ENCODE peak calls at places on chromosomes 12 and 14, in ten cellular contexts. I, Y, L, T, K, U, E, A, J and D are unnamed samples.

GRCh38 chr12:43306066-43306465 is 245.9 kb downstream of the ADAMTS20 start:
- DNase-seq in E (peak; percentile 93), T (peak; percentile 99), U (peak; percentile 98), K (peak; percentile 99), L (no peak), J (no peak), I (no peak), Y (no peak), A (no peak), D (no peak)

GRCh38 chr12:108833355-108833733 is 24.0 kb downstream of the SSH1 start:
- DNase-seq in K (peak; percentile 85), E (no peak), T (peak; percentile 84), U (peak; percentile 84), I (no peak), Y (no peak), A (no peak), L (no peak), J (peak; percentile 35), D (peak; percentile 97)

GRCh38 chr12:132236930-132237771 is 92.2 kb downstream of the GALNT9 start:
- DNase-seq in L (no peak), A (no peak), J (no peak), T (no peak), Y (no peak), U (no peak), K (no peak), E (no peak), I (no peak), D (no peak)

GRCh38 chr14:100871234-100872186 is 32.0 kb downstream of the RTL1 start:
- DNase-seq in Y (no peak), E (no peak), U (peak; percentile 58), I (no peak), A (no peak), K (peak; percentile 69), T (peak; percentile 63), L (peak; percentile 83), J (no peak), D (no peak)

GRCh38 chr12:99043319-99043914 is 398.3 kb downstream of the APAF1 start:
- DNase-seq in K (peak; percentile 68), L (peak; percentile 67), U (peak; percentile 76), J (peak; percentile 70), A (peak; percentile 2), I (peak; percentile 47), Y (peak; percentile 12), E (peak; percentile 38), T (peak; percentile 62), D (peak; percentile 25)

GRCh38 chr12:40393031-40393430 is 168.2 kb downstream of the LRRK2 start:
- DNase-seq in K (no peak), L (no peak), E (no peak), Y (no peak), I (no peak), J (no peak), U (peak; percentile 16), A (no peak), T (no peak), D (no peak)

GRCh38 chr12:25719505-25719904 is 166.4 kb upstream of the LMNTD1 start:
- DNase-seq in J (no peak), K (peak; percentile 21), L (no peak), T (no peak), Y (no peak), E (no peak), I (no peak), U (no peak), A (no peak), D (no peak)

GRCh38 chr12:30996752-30997151 is 70.2 kb downstream of the TSPAN11 start:
- DNase-seq in J (no peak), I (no peak), A (no peak), Y (no peak), K (no peak), U (no peak), T (no peak), L (no peak), E (no peak), D (no peak)

GRCh38 chr14:101619484-101619883 is 58.2 kb downstream of the DIO3 start:
- DNase-seq in L (no peak), U (no peak), E (no peak), A (no peak), K (no peak), Y (no peak), T (no peak), I (no peak), J (no peak), D (no peak)

GRCh38 chr12:106080111-106080732 is 58.5 kb downstream of the NUAK1 start:
- DNase-seq in K (peak; percentile 43), E (no peak), L (no peak), I (no peak), U (no peak), T (no peak), Y (peak; percentile 57), J (no peak), A (no peak), D (peak; percentile 62)

GRCh38 chr12:115185529-115185928 is 501.6 kb upstream of the TBX3 start:
- DNase-seq in Y (no peak), I (no peak), L (no peak), A (no peak), J (no peak), T (no peak), K (peak; percentile 36), E (no peak), U (no peak), D (no peak)

GRCh38 chr14:34018564-34019244 is 67.8 kb upstream of the EGLN3 start:
- DNase-seq in J (no peak), L (no peak), A (no peak), E (no peak), T (no peak), Y (no peak), I (peak; percentile 61), K (peak; percentile 50), U (no peak), D (no peak)
- H3K4me3 ChIP-seq in J (no peak overlapping the region), L (no peak overlapping the region), A (peak overlapping the region; percentile 66), E (no peak overlapping the region), T (no peak overlapping the region), Y (no peak overlapping the region), I (no peak overlapping the region), K (no peak overlapping the region), U (no peak overlapping the region), D (no peak overlapping the region)

GRCh38 chr14:25868521-25869314 is 729.1 kb downstream of the NOVA1 start:
- DNase-seq in L (no peak), A (no peak), I (no peak), U (no peak), E (no peak), Y (no peak), J (no peak), K (no peak), T (no peak), D (no peak)
- H3K4me3 ChIP-seq in L (no peak overlapping the region), A (no peak overlapping the region), I (no peak overlapping the region), U (no peak overlapping the region), E (no peak overlapping the region), Y (no peak overlapping the region), J (no peak overlapping the region), K (no peak overlapping the region), T (no peak overlapping the region), D (no peak overlapping the region)

GRCh38 chr12:47224563-47225133 is 144.9 kb upstream of the AMIGO2 start:
- DNase-seq in U (no peak), I (no peak), L (no peak), E (no peak), Y (no peak), K (no peak), T (no peak), A (no peak), J (no peak), D (no peak)
- H3K4me3 ChIP-seq in U (no peak overlapping the region), I (no peak overlapping the region), L (no peak overlapping the region), E (no peak overlapping the region), Y (no peak overlapping the region), K (no peak overlapping the region), T (no peak overlapping the region), A (peak overlapping the region; percentile 81), J (no peak overlapping the region), D (no peak overlapping the region)

DNA sequence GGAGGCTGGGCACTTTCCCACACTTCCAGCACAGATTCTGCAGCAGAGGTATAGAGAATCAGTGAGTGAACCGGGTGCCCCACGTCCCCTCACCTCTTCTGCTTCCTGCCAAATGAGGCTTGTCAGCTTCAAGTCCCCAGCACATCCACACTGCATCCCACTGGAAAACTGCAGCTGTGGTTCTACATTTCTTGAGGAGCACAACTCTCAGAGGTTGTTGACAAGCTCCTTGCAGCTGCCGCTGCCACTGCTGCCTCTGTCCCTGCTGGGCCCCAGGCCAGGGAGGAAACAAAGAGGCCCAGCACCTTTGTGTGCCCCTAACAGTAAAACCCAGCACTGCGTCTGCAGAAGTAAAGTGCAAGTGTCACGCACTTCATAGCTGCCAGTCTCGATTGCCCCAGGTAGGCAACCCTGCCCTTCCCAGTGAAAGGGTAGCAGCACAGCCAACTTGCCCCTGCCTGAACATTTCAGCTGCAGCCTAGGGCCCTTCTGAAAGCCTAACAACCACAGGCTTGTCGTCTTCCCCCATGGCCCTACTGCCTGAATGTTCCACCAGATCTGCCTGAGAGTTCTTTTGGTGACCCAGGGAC is 1162.1 kb upstream of the USP15 start:
- DNase-seq in Y (no peak), A (no peak), I (no peak), K (no peak), T (no peak), L (no peak), U (no peak), J (no peak), E (no peak), D (no peak)
- H3K4me3 ChIP-seq in Y (no peak overlapping the region), A (no peak overlapping the region), I (no peak overlapping the region), K (no peak overlapping the region), T (no peak overlapping the region), L (no peak overlapping the region), U (no peak overlapping the region), J (no peak overlapping the region), E (no peak overlapping the region), D (no peak overlapping the region)

GRCh38 chr14:21308479-21309237 is 28.8 kb downstream of the RPGRIP1 start:
- DNase-seq in A (peak; percentile 67), L (peak; percentile 93), T (peak; percentile 97), Y (peak; percentile 37), U (peak; percentile 97), K (peak; percentile 67), E (no peak), I (peak; percentile 98), J (peak; percentile 92), D (peak; percentile 90)
- H3K4me3 ChIP-seq in A (peak overlapping the region; percentile 77), L (peak overlapping the region; percentile 32), T (peak overlapping the region; percentile 40), Y (peak overlapping the region; percentile 13), U (peak overlapping the region; percentile 52), K (peak overlapping the region; percentile 15), E (peak overlapping the region; percentile 10), I (no peak overlapping the region), J (no peak overlapping the region), D (peak overlapping the region; percentile 50)